ENCODE peak calls at places on chromosome 4, in eight cellular contexts. T is activated T-cell treated with anti-CD3 and anti-CD28 coated beads, Interleukin-2, amount 50 U/mL, for 72 hours; D is bronchial epithelial cell; X is AG09309; I is RPMI7951; R is A172; J is stimulated activated naive CD8-positive, alpha-beta T cell treated with anti-CD3 and anti-CD28 coated beads, Interleukin-15, Interleukin-2, amounts not matched to agents 100 U/mL and 50 U/mL, for 24 hours; G is amygdala. L is an unnamed sample.

GRCh38 chr4:48665555-48666186 is 114.4 kb downstream of the FRYL start:
- DNase-seq in T (no peak), D (peak; percentile 71), X (no peak), I (peak; percentile 5), R (peak; percentile 28), J (no peak), G (no peak), L (no peak)

GRCh38 chr4:30882995-30883675 is 163.0 kb downstream of the PCDH7 start:
- DNase-seq in T (no peak), D (no peak), X (no peak), I (no peak), R (no peak), J (no peak), G (no peak), L (no peak)

GRCh38 chr4:144712775-144713174 is 66.8 kb downstream of the HHIP start:
- DNase-seq in T (no peak), D (peak; percentile 18), X (no peak), I (no peak), R (no peak), J (no peak), G (no peak), L (no peak)

GRCh38 chr4:27176400-27176799 is 315.8 kb downstream of the STIM2 start:
- DNase-seq in T (no peak), D (peak; percentile 42), X (peak; percentile 48), I (no peak), R (peak; percentile 3), J (no peak), G (no peak), L (peak; percentile 84)

GRCh38 chr4:150722908-150723362 is 141.0 kb downstream of the MAB21L2 start:
- DNase-seq in T (no peak), D (peak; percentile 68), X (no peak), I (peak; percentile 53), R (no peak), J (no peak), G (no peak), L (peak; percentile 86)

GRCh38 chr4:10441512-10441911 is 15.7 kb downstream of the ZNF518B start:
- DNase-seq in T (no peak), D (no peak), X (no peak), I (no peak), R (no peak), J (no peak), G (no peak), L (no peak)

GRCh38 chr4:186236126-186236525 is 8.8 kb downstream of the KLKB1 start:
- DNase-seq in T (no peak), D (no peak), X (no peak), I (no peak), R (no peak), J (no peak), G (no peak), L (no peak)

GRCh38 chr4:78592104-78592783 is 40.7 kb downstream of the ANXA3 start:
- DNase-seq in T (no peak), D (peak; percentile 78), X (no peak), I (no peak), R (no peak), J (peak; percentile 12), G (no peak), L (no peak)

GRCh38 chr4:110275871-110276270 is 77.5 kb upstream of the ELOVL6 start:
- DNase-seq in T (no peak), D (peak; percentile 16), X (peak; percentile 5), I (peak; percentile 67), R (peak; percentile 71), J (no peak), G (no peak), L (no peak)

GRCh38 chr4:141107927-141108326 is 25.3 kb downstream of the RNF150 start:
- DNase-seq in T (no peak), D (no peak), X (no peak), I (no peak), R (no peak), J (no peak), G (no peak), L (no peak)

GRCh38 chr4:138039010-138039409 is 203.1 kb downstream of the SLC7A11 start:
- DNase-seq in T (no peak), D (peak; percentile 65), X (no peak), I (no peak), R (no peak), J (no peak), G (no peak), L (no peak)

GRCh38 chr4:62209757-62210156 is 1009.6 kb downstream of the ADGRL3 start:
- DNase-seq in T (no peak), D (no peak), X (no peak), I (no peak), R (no peak), J (no peak), G (no peak), L (no peak)

GRCh38 chr4:69532886-69533506 is 37.3 kb upstream of the UGT2B4 start:
- DNase-seq in T (no peak), D (no peak), X (no peak), I (no peak), R (no peak), J (no peak), G (no peak), L (no peak)

L was measured in A673.